ENCODE peak calls at places on chromosomes 12 and 14, in eight cellular contexts. E is uterus, H is body of pancreas, J is A549, Z is stomach, U is ovary, O is prostate gland, C is heart left ventricle. W is an unnamed sample.

GRCh38 chr12:86712425-86712843 is 456.2 kb upstream of the MGAT4C start:
- DNase-seq in E (no peak), H (no peak), J (peak; percentile 71), Z (no peak), U (no peak), O (no peak), C (no peak), W (no peak)

GRCh38 chr12:3135522-3136461 is 58.6 kb downstream of the TSPAN9 start:
- DNase-seq in E (peak; percentile 50), H (peak; percentile 57), J (peak; percentile 89), Z (no peak), U (no peak), O (peak; percentile 33), C (peak; percentile 37), W (peak; percentile 46)

GRCh38 chr12:20194171-20194570 is 174.2 kb upstream of the PDE3A start:
- DNase-seq in E (peak; percentile 17), H (no peak), J (no peak), Z (no peak), U (no peak), O (no peak), C (no peak), W (no peak)

GRCh38 chr12:107337354-107338095 is 244.2 kb upstream of the CRY1 start:
- DNase-seq in E (no peak), H (no peak), J (no peak), Z (no peak), U (no peak), O (no peak), C (no peak), W (no peak)

GRCh38 chr12:21521541-21521940 is 4.6 kb upstream of the SPX start:
- DNase-seq in E (no peak), H (no peak), J (no peak), Z (no peak), U (no peak), O (no peak), C (no peak), W (no peak)

GRCh38 chr12:3304436-3305135 is 186.4 kb upstream of the PRMT8 start:
- DNase-seq in E (no peak), H (peak; percentile 32), J (no peak), Z (peak; percentile 46), U (no peak), O (no peak), C (no peak), W (no peak)

GRCh38 chr14:91996951-91997371 is 42.9 kb downstream of the TRIP11 start:
- DNase-seq in E (no peak), H (peak; percentile 26), J (peak; percentile 15), Z (no peak), U (no peak), O (no peak), C (no peak), W (no peak)

GRCh38 chr14:69643430-69644200 is 32.2 kb downstream of the SUSD6 start:
- DNase-seq in E (peak; percentile 43), H (peak; percentile 91), J (peak; percentile 65), Z (peak; percentile 90), U (no peak), O (peak; percentile 94), C (peak; percentile 68), W (peak; percentile 81)

GRCh38 chr12:120234643-120235368 is 30.7 kb downstream of the PXN start:
- DNase-seq in E (peak; percentile 87), H (peak; percentile 92), J (peak; percentile 94), Z (peak; percentile 73), U (peak; percentile 62), O (peak; percentile 67), C (peak; percentile 95), W (peak; percentile 96)

GRCh38 chr12:82486524-82487235 is 128.4 kb downstream of the METTL25 start:
- DNase-seq in E (no peak), H (no peak), J (no peak), Z (no peak), U (no peak), O (no peak), C (no peak), W (no peak)

GRCh38 chr12:43112101-43112661 is 439.8 kb downstream of the ADAMTS20 start:
- DNase-seq in E (no peak), H (no peak), J (no peak), Z (no peak), U (no peak), O (no peak), C (no peak), W (no peak)

GRCh38 chr12:121513464-121514183 is 67.2 kb downstream of the KDM2B start:
- DNase-seq in E (no peak), H (peak; percentile 41), J (peak; percentile 91), Z (peak; percentile 49), U (no peak), O (no peak), C (no peak), W (no peak)

GRCh38 chr14:73258845-73259611 is 21.7 kb downstream of the PAPLN start:
- DNase-seq in E (no peak), H (no peak), J (no peak), Z (no peak), U (no peak), O (no peak), C (no peak), W (peak; percentile 4)

GRCh38 chr12:76025601-76026575 is 5.7 kb downstream of the PHLDA1 start:
- DNase-seq in E (no peak), H (no peak), J (no peak), Z (no peak), U (no peak), O (no peak), C (no peak), W (no peak)

GRCh38 chr12:24379493-24379892 is 430.0 kb upstream of the SOX5 start:
- DNase-seq in E (no peak), H (no peak), J (no peak), Z (no peak), U (no peak), O (no peak), C (no peak), W (no peak)

GRCh38 chr12:64390275-64390851 is at the start of gene C12orf56:
- DNase-seq in E (no peak), H (no peak), J (peak; percentile 84), Z (no peak), U (no peak), O (no peak), C (no peak), W (no peak)

GRCh38 chr12:105025890-105026289 is 39.8 kb downstream of the NOPCHAP1 start:
- DNase-seq in E (peak; percentile 61), H (peak; percentile 70), J (no peak), Z (peak; percentile 60), U (no peak), O (peak; percentile 67), C (no peak), W (no peak)

GRCh38 chr12:47328831-47329545 is 249.2 kb upstream of the AMIGO2 start:
- DNase-seq in E (no peak), H (no peak), J (no peak), Z (no peak), U (no peak), O (no peak), C (no peak), W (no peak)

GRCh38 chr14:102759416-102759815 is 17.8 kb upstream of the TRAF3 start:
- DNase-seq in E (no peak), H (no peak), J (no peak), Z (no peak), U (no peak), O (no peak), C (no peak), W (no peak)

GRCh38 chr12:103800252-103800771 is 40.7 kb downstream of the NT5DC3 start:
- DNase-seq in E (peak; percentile 71), H (peak; percentile 76), J (no peak), Z (peak; percentile 68), U (peak; percentile 77), O (peak; percentile 12), C (peak; percentile 56), W (peak; percentile 59)

GRCh38 chr14:104139460-104140212 is 1.2 kb downstream of the KIF26A start:
- DNase-seq in E (no peak), H (no peak), J (no peak), Z (no peak), U (peak; percentile 39), O (no peak), C (peak; percentile 44), W (no peak)

GRCh38 chr12:106197906-106198623 is 49.8 kb downstream of the CKAP4 start:
- DNase-seq in E (no peak), H (no peak), J (no peak), Z (no peak), U (no peak), O (no peak), C (no peak), W (no peak)

GRCh38 chr14:89425931-89426330 is 8.9 kb upstream of the FOXN3 start:
- DNase-seq in E (no peak), H (peak; percentile 47), J (no peak), Z (no peak), U (no peak), O (no peak), C (no peak), W (peak; percentile 28)

GRCh38 chr12:6867407-6868210 is at the start of gene TPI1:
- DNase-seq in E (peak; percentile 89), H (peak; percentile 87), J (peak; percentile 77), Z (peak; percentile 87), U (peak; percentile 91), O (peak; percentile 86), C (peak; percentile 89), W (peak; percentile 79)

GRCh38 chr12:53219956-53220856 is 11.8 kb downstream of the RARG start:
- DNase-seq in E (no peak), H (peak; percentile 65), J (peak; percentile 79), Z (peak; percentile 72), U (peak; percentile 74), O (peak; percentile 63), C (peak; percentile 49), W (no peak)
- TF ChIP-seq POLR2A in E (no peak), H (no peak), J (no peak), Z (no peak), U (no peak), O (no peak), C (no peak), W (no peak)

GRCh38 chr12:99154983-99155336 is 492.6 kb upstream of the GARIN6 start:
- DNase-seq in E (no peak), H (no peak), J (no peak), Z (no peak), U (no peak), O (no peak), C (no peak), W (no peak)
- H3K4me3 ChIP-seq in E (no peak overlapping the region), H (no peak overlapping the region), J (no peak overlapping the region), Z (no peak overlapping the region), U (no peak overlapping the region), O (no peak overlapping the region), C (peak overlapping the region; percentile 47), W (no peak overlapping the region)

GRCh38 chr14:77045570-77045890 is 17.0 kb upstream of the IRF2BPL start:
- DNase-seq in E (no peak), H (peak; percentile 73), J (no peak), Z (peak; percentile 81), U (peak; percentile 48), O (peak; percentile 57), C (no peak), W (no peak)
- H3K4me1 ChIP-seq in E (peaks cover 44% of the 10 kb centered on the region), H (peaks cover 65% of the 10 kb centered on the region), J (peaks cover 66% of the 10 kb centered on the region), Z (peaks cover 67% of the 10 kb centered on the region), U (peaks cover 29% of the 10 kb centered on the region), O (peaks cover 40% of the 10 kb centered on the region), C (peaks cover 59% of the 10 kb centered on the region), W (peaks cover 56% of the 10 kb centered on the region)

DNA sequence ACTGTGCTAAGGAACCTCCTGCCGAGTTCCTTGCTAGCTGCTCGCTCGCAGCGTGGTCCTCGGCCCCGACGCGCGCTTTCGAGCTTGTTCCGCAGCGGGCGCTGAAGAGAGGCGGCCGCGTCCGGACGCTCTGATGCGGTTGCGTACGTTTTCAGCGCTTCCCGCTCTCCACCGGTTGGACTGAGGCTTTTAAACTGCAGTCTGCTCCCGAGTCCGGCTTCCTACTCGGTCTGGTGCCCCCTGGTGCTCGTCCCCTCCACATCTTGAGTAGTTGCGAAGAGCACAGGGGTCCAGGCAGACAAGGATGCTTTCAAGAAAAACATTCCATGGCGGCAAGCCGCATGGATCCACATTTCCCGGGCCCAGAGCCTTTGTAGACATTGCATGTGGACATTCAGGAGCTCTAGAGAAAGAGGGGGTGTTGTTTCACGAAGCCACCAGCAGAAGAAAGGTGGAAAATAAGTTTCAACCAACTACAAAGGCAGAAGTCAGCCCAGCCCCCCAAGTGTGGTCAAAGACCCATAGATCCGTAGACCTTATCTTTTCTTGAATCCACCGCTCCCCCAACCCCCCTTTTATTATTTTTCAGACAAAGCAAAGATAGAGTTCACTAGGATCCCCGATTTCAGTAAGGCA is 1.1 kb upstream of the WNK1 start:
- DNase-seq in E (peak; percentile 93), H (peak; percentile 93), J (peak; percentile 94), Z (peak; percentile 92), U (peak; percentile 95), O (peak; percentile 85), C (peak; percentile 96), W (peak; percentile 88)
- TF ChIP-seq POLR2A in E (peak; percentile 40), H (peak; percentile 49), J (peak; percentile 73), Z (no peak), U (peak; percentile 27), O (peak; percentile 54), C (peak; percentile 69), W (peak; percentile 62)